ENCODE peak calls at places on chromosome 21, in five cellular contexts. D is pancreas; C is AG08396; L is stimulated activated CD4-positive, alpha-beta T cell treated with anti-CD3 and anti-CD28 coated beads, Interleukin-15, amount 100 ng/mL, for 24 hours; W is dorsolateral prefrontal cortex. B is an unnamed sample.

GRCh38 chr21:45040114-45040715 is 34.2 kb upstream of the ADARB1 start:
- DNase-seq in D (no peak), L (no peak), C (no peak), W (no peak), B (no peak)

GRCh38 chr21:27507695-27508094 is 540.8 kb upstream of the ADAMTS5 start:
- DNase-seq in D (no peak), W (no peak), C (no peak), L (no peak), B (no peak)

GRCh38 chr21:20875741-20876140 is 122.5 kb upstream of the NCAM2 start:
- DNase-seq in C (no peak), L (no peak), W (no peak), D (no peak), B (no peak)

GRCh38 chr21:38712076-38712475 is 93.7 kb upstream of the ETS2 start:
- DNase-seq in L (peak; percentile 5), W (peak; percentile 29), C (peak; percentile 44), D (no peak), B (no peak)

GRCh38 chr21:46093668-46094400 is 4.1 kb upstream of the COL6A2 start:
- DNase-seq in W (no peak), D (no peak), L (no peak), C (no peak), B (no peak)

GRCh38 chr21:36065497-36066036 is 4.3 kb upstream of the CBR1 start:
- DNase-seq in D (peak; percentile 38), L (peak; percentile 41), C (peak; percentile 48), W (no peak), B (no peak)

GRCh38 chr21:41520560-41521442 is 12.8 kb upstream of the TMPRSS2 start:
- DNase-seq in W (no peak), C (no peak), D (no peak), L (no peak), B (no peak)

GRCh38 chr21:17454315-17455027 is 58.4 kb upstream of the CXADR start:
- DNase-seq in D (peak; percentile 38), W (peak; percentile 77), C (peak; percentile 39), L (peak; percentile 71), B (peak; percentile 71)

GRCh38 chr21:41071410-41071809 is 96.5 kb upstream of the BACE2 start:
- DNase-seq in D (no peak), L (peak; percentile 7), W (no peak), C (no peak), B (no peak)

GRCh38 chr21:46012154-46012553 is 30.6 kb downstream of the COL6A1 start:
- DNase-seq in D (no peak), C (no peak), W (no peak), L (no peak), B (no peak)

GRCh38 chr21:45403133-45403824 is 1.7 kb upstream of the COL18A1 start:
- DNase-seq in L (no peak), C (no peak), D (no peak), W (no peak), B (no peak)

GRCh38 chr21:41506005-41506404 is 2.0 kb downstream of the TMPRSS2 start:
- DNase-seq in L (no peak), D (peak; percentile 88), C (no peak), W (no peak), B (no peak)

GRCh38 chr21:45145146-45145545 is 70.8 kb downstream of the ADARB1 start:
- DNase-seq in D (no peak), C (no peak), L (no peak), W (no peak), B (no peak)

GRCh38 chr21:45026833-45027232 is 47.5 kb upstream of the ADARB1 start:
- DNase-seq in D (no peak), L (no peak), W (no peak), C (no peak), B (no peak)

GRCh38 chr21:42513151-42513984 is at the start of gene SLC37A1:
- DNase-seq in L (peak; percentile 60), D (no peak), C (peak; percentile 36), W (peak; percentile 39), B (no peak)

GRCh38 chr21:31429500-31429899 is 85.4 kb upstream of the TIAM1 start:
- DNase-seq in C (no peak), L (no peak), D (no peak), W (no peak), B (no peak)

GRCh38 chr21:44643911-44644310 is 2.3 kb upstream of the KRTAP10-11 start:
- DNase-seq in W (no peak), C (no peak), L (no peak), D (no peak), B (no peak)

GRCh38 chr21:42414066-42414465 is 10.4 kb downstream of the UBASH3A start:
- DNase-seq in D (no peak), L (no peak), W (no peak), C (no peak), B (no peak)

GRCh38 chr21:45455321-45456013 is 50.5 kb downstream of the COL18A1 start:
- DNase-seq in W (no peak), L (no peak), C (peak; percentile 86), D (peak; percentile 35), B (no peak)

GRCh38 chr21:45051580-45052434 is 22.6 kb upstream of the ADARB1 start:
- DNase-seq in C (no peak), L (no peak), D (no peak), W (no peak), B (no peak)

GRCh38 chr21:35227774-35228173 is 178.7 kb upstream of the RUNX1 start:
- DNase-seq in W (no peak), D (no peak), L (no peak), C (no peak), B (no peak)

GRCh38 chr21:17461582-17461981 is 51.3 kb upstream of the CXADR start:
- DNase-seq in L (no peak), W (no peak), C (no peak), D (no peak), B (no peak)

GRCh38 chr21:38488640-38489282 is 9.5 kb downstream of the ERG start:
- DNase-seq in L (no peak), C (no peak), D (no peak), W (no peak), B (no peak)

GRCh38 chr21:41321211-41321907 is 4.8 kb downstream of the FAM3B start:
- DNase-seq in C (no peak), D (no peak), L (peak; percentile 19), W (no peak), B (no peak)

GRCh38 chr21:38952890-38953289 is 147.2 kb downstream of the ETS2 start:
- DNase-seq in D (no peak), C (no peak), W (no peak), L (no peak), B (no peak)

GRCh38 chr21:38929137-38929536 is 123.4 kb downstream of the ETS2 start:
- DNase-seq in C (no peak), D (no peak), L (no peak), W (no peak), B (no peak)

GRCh38 chr21:42113926-42114409 is 42.9 kb downstream of the UMODL1 start:
- DNase-seq in C (peak; percentile 36), W (peak; percentile 31), L (no peak), D (no peak), B (no peak)

GRCh38 chr21:42346441-42346840 is 4.4 kb downstream of the TFF2 start:
- DNase-seq in W (no peak), L (no peak), D (no peak), C (no peak), B (no peak)

GRCh38 chr21:41302976-41303375 is 13.6 kb upstream of the FAM3B start:
- DNase-seq in L (no peak), D (no peak), C (no peak), W (no peak), B (no peak)

GRCh38 chr21:37087188-37087587 is 14.1 kb downstream of the TTC3 start:
- DNase-seq in W (peak; percentile 53), D (no peak), L (no peak), C (peak; percentile 15), B (no peak)

B was measured in hippocampal formation.